ENCODE peak calls at places on chromosomes 12 and 14, in eight cellular contexts. H is dermis blood vessel endothelial cell; B is GM12892; X is iPS-NIHi11; O is CD8-positive, alpha-beta T cell; L is glomerular endothelial cell; N is pons; A is NCI-H460. K is an unnamed sample.

GRCh38 chr12:130715996-130716917 is at the start of gene RIMBP2:
- DNase-seq in H (no peak), B (no peak), X (peak; percentile 45), O (no peak), L (no peak), N (peak; percentile 11), A (peak; percentile 18), K (no peak)

GRCh38 chr12:62751844-62752155 is 183.2 kb downstream of the PPM1H start:
- DNase-seq in H (no peak), B (no peak), X (no peak), O (no peak), L (no peak), N (no peak), A (no peak), K (no peak)

GRCh38 chr14:34649344-34649743 is 19.4 kb upstream of the SNX6 start:
- DNase-seq in H (peak; percentile 60), B (no peak), X (no peak), O (no peak), L (no peak), N (no peak), A (no peak), K (no peak)

GRCh38 chr12:127191124-127191523 is 1075.8 kb upstream of the TMEM132C start:
- DNase-seq in H (no peak), B (no peak), X (no peak), O (no peak), L (no peak), N (no peak), A (no peak), K (no peak)

GRCh38 chr14:36056846-36057245 is 119.7 kb downstream of the PTCSC3 start:
- DNase-seq in H (peak; percentile 4), B (no peak), X (no peak), O (no peak), L (no peak), N (no peak), A (no peak), K (no peak)

GRCh38 chr12:53300187-53300586 is 692 bp downstream of the MYG1 start:
- DNase-seq in H (peak; percentile 26), B (no peak), X (no peak), O (no peak), L (no peak), N (no peak), A (no peak), K (no peak)

GRCh38 chr12:46523863-46524770 is 151.5 kb upstream of the SLC38A2 start:
- DNase-seq in H (peak; percentile 80), B (no peak), X (no peak), O (peak; percentile 14), L (no peak), N (no peak), A (peak; percentile 57), K (no peak)

GRCh38 chr14:20657216-20658211 is 16.0 kb upstream of the OR6S1 start:
- DNase-seq in H (no peak), B (no peak), X (peak; percentile 77), O (no peak), L (no peak), N (no peak), A (no peak), K (no peak)

GRCh38 chr14:99752486-99753121 is 40.6 kb upstream of the EML1 start:
- DNase-seq in H (peak; percentile 78), B (no peak), X (no peak), O (no peak), L (no peak), N (no peak), A (no peak), K (no peak)

GRCh38 chr12:3170423-3171194 is 93.4 kb downstream of the TSPAN9 start:
- DNase-seq in H (peak; percentile 63), B (no peak), X (no peak), O (no peak), L (no peak), N (no peak), A (peak; percentile 14), K (no peak)

GRCh38 chr12:25438638-25439037 is 114.4 kb downstream of the LMNTD1 start:
- DNase-seq in H (no peak), B (no peak), X (no peak), O (no peak), L (no peak), N (no peak), A (no peak), K (no peak)

GRCh38 chr14:69980457-69981414 is 101.5 kb downstream of the SMOC1 start:
- DNase-seq in H (no peak), B (no peak), X (no peak), O (no peak), L (no peak), N (peak; percentile 92), A (no peak), K (no peak)

GRCh38 chr14:55707365-55707804 is 127.4 kb downstream of the KTN1 start:
- DNase-seq in H (peak; percentile 73), B (no peak), X (peak; percentile 25), O (no peak), L (no peak), N (peak; percentile 66), A (peak; percentile 49), K (no peak)

GRCh38 chr12:138898-139534 is 72.4 kb downstream of the IQSEC3 start:
- DNase-seq in H (no peak), B (no peak), X (peak; percentile 59), O (no peak), L (no peak), N (no peak), A (no peak), K (no peak)

GRCh38 chr12:124167141-124167540 is 127.8 kb upstream of the RFLNA start:
- DNase-seq in H (no peak), B (no peak), X (no peak), O (no peak), L (no peak), N (no peak), A (no peak), K (no peak)

GRCh38 chr14:76672123-76672522 is 89.1 kb upstream of the VASH1 start:
- DNase-seq in H (no peak), B (no peak), X (no peak), O (no peak), L (no peak), N (no peak), A (no peak), K (no peak)

GRCh38 chr12:47079365-47079893 is at the start of gene PCED1B:
- DNase-seq in H (peak; percentile 60), B (no peak), X (peak; percentile 68), O (peak; percentile 40), L (no peak), N (peak; percentile 42), A (peak; percentile 69), K (no peak)

GRCh38 chr12:10398168-10398567 is 8.3 kb upstream of the KLRK1 start:
- DNase-seq in H (no peak), B (no peak), X (no peak), O (no peak), L (no peak), N (no peak), A (no peak), K (no peak)

GRCh38 chr12:49874142-49874897 is 29.4 kb downstream of the FAIM2 start:
- DNase-seq in H (no peak), B (no peak), X (no peak), O (no peak), L (no peak), N (peak; percentile 82), A (peak; percentile 81), K (no peak)

GRCh38 chr14:95455246-95455645 is 61.2 kb downstream of the SYNE3 start:
- DNase-seq in H (no peak), B (no peak), X (no peak), O (no peak), L (no peak), N (no peak), A (no peak), K (no peak)

GRCh38 chr14:91048256-91048655 is 12.2 kb downstream of the RPS6KA5 start:
- DNase-seq in H (no peak), B (no peak), X (no peak), O (no peak), L (no peak), N (no peak), A (no peak), K (no peak)

K was measured in GM18507.